ENCODE peak calls at places on chromosomes 6 and 20, in eight cellular contexts. S is chondrocyte; H is amniotic stem cell; V is HFF-Myc; U is effector memory CD8-positive, alpha-beta T cell; G is transverse colon; J is nucleus accumbens; T is stimulated activated naive B cell treated with anti-CD40 and anti-IgM and Interleukin-4, amounts not matched to agents 10 μg/mL and 1 μg/mL and 100 μg/mL, for 72 hours. Q is an unnamed sample.

GRCh38 chr20:44692932-44693476 is 22.2 kb upstream of the CCN5 start:
- DNase-seq in G (peak), J (no peak), V (no peak), S (no peak), T (no peak), U (no peak), H (peak), Q (peak)

GRCh38 chr6:54017877-54018276 is 93.4 kb upstream of the MLIP start:
- DNase-seq in G (no peak), H (no peak), U (no peak), S (no peak), T (no peak), V (no peak), J (no peak), Q (no peak)

GRCh38 chr6:5865492-5866031 is 141.2 kb downstream of the NRN1 start:
- DNase-seq in T (no peak), U (no peak), G (no peak), V (no peak), H (no peak), J (no peak), S (no peak), Q (no peak)

GRCh38 chr6:47064274-47064673 is 22.1 kb upstream of the ADGRF1 start:
- DNase-seq in U (no peak), S (no peak), V (no peak), J (no peak), T (no peak), G (no peak), H (no peak), Q (no peak)

GRCh38 chr6:153449279-153449678 is 318.2 kb upstream of the RGS17 start:
- DNase-seq in G (no peak), S (no peak), T (no peak), U (no peak), J (no peak), V (no peak), H (no peak), Q (no peak)

GRCh38 chr6:116405147-116405546 is 34.4 kb downstream of the DSE start:
- DNase-seq in T (peak), V (peak), G (peak), U (no peak), H (no peak), S (no peak), J (no peak), Q (no peak)

GRCh38 chr6:126716826-126717514 is 377.1 kb downstream of the CENPW start:
- DNase-seq in U (no peak), S (no peak), G (no peak), H (no peak), V (no peak), J (no peak), T (no peak), Q (no peak)

GRCh38 chr20:44610313-44610965 is 28.1 kb downstream of the PKIG start:
- DNase-seq in S (no peak), V (no peak), G (no peak), H (no peak), U (no peak), T (no peak), J (no peak), Q (no peak)

GRCh38 chr6:170485159-170485558 is 67.9 kb downstream of the PSMB1 start:
- DNase-seq in S (no peak), J (no peak), H (no peak), U (no peak), V (no peak), T (no peak), G (no peak), Q (no peak)

GRCh38 chr20:63544958-63545516 is 2.5 kb downstream of the SRMS start:
- DNase-seq in H (no peak), J (no peak), V (no peak), G (peak), S (no peak), T (no peak), U (no peak), Q (no peak)

GRCh38 chr20:33005132-33005566 is 916 bp upstream of the SUN5 start:
- DNase-seq in V (peak), J (no peak), G (no peak), U (peak), T (no peak), S (no peak), H (no peak), Q (no peak)

GRCh38 chr6:158344534-158344933 is 32.3 kb downstream of the TULP4 start:
- DNase-seq in V (no peak), G (no peak), U (no peak), S (no peak), T (no peak), H (no peak), J (no peak), Q (no peak)

GRCh38 chr6:110491644-110492317 is 15.4 kb upstream of the SLC22A16 start:
- DNase-seq in U (no peak), J (no peak), H (no peak), G (no peak), V (peak), S (no peak), T (no peak), Q (no peak)

GRCh38 chr6:88910922-88911778 is 52.3 kb downstream of the RNGTT start:
- DNase-seq in V (no peak), J (no peak), G (no peak), H (no peak), S (no peak), U (no peak), T (no peak), Q (no peak)

GRCh38 chr20:44154521-44155001 is 32.4 kb downstream of the JPH2 start:
- DNase-seq in S (no peak), J (no peak), G (no peak), V (no peak), H (no peak), T (no peak), U (no peak), Q (no peak)

GRCh38 chr6:5730586-5731263 is 276.0 kb downstream of the NRN1 start:
- DNase-seq in S (no peak), G (no peak), V (no peak), T (no peak), U (no peak), H (no peak), J (no peak), Q (no peak)

GRCh38 chr20:19628570-19629134 is 129.4 kb upstream of the RIN2 start:
- DNase-seq in G (peak), J (no peak), V (peak), S (no peak), U (peak), H (no peak), T (peak), Q (peak)

GRCh38 chr20:57289401-57290177 is 23.1 kb upstream of the BMP7 start:
- DNase-seq in J (peak), T (no peak), V (no peak), G (no peak), U (no peak), S (no peak), H (no peak), Q (no peak)

GRCh38 chr20:17615645-17616479 is 46.0 kb downstream of the DSTN start:
- DNase-seq in V (no peak), S (no peak), U (no peak), G (peak), H (no peak), J (no peak), T (no peak), Q (no peak)

GRCh38 chr20:53623454-53624206 is 30.0 kb upstream of the ZNF217 start:
- DNase-seq in G (peak), T (no peak), U (peak), H (peak), J (peak), V (no peak), S (peak), Q (peak)

GRCh38 chr6:2182251-2182650 is 63.2 kb downstream of the GMDS start:
- DNase-seq in V (no peak), S (no peak), G (no peak), U (no peak), T (no peak), H (no peak), J (no peak), Q (no peak)

GRCh38 chr6:26445934-26446667 is 5.8 kb downstream of the BTN3A3 start:
- DNase-seq in H (no peak), T (no peak), G (no peak), U (peak), S (no peak), V (no peak), J (no peak), Q (no peak)

GRCh38 chr20:41232971-41233926 is 84.3 kb downstream of the ZHX3 start:
- DNase-seq in H (no peak), S (no peak), J (no peak), T (no peak), G (no peak), U (no peak), V (peak), Q (peak)

GRCh38 chr20:58900292-58900931 is 47.9 kb downstream of the GNAS start:
- DNase-seq in H (no peak), T (no peak), S (no peak), U (no peak), G (no peak), V (no peak), J (no peak), Q (no peak)

GRCh38 chr6:14023855-14024254 is 93.7 kb upstream of the CD83 start:
- DNase-seq in T (no peak), S (no peak), J (no peak), G (no peak), H (no peak), V (no peak), U (no peak), Q (no peak)

GRCh38 chr6:38339914-38340313 is 299.8 kb downstream of the BTBD9 start:
- DNase-seq in T (no peak), S (no peak), V (no peak), H (no peak), G (no peak), J (no peak), U (no peak), Q (no peak)

GRCh38 chr6:35511980-35512379 is 716 bp downstream of the TULP1 start:
- DNase-seq in G (no peak), H (no peak), J (no peak), T (no peak), U (no peak), V (no peak), S (peak), Q (no peak)

GRCh38 chr6:35152067-35152707 is 11.0 kb upstream of the TCP11 start:
- DNase-seq in U (no peak), S (no peak), J (no peak), V (no peak), T (no peak), G (no peak), H (no peak), Q (no peak)

GRCh38 chr6:31652925-31653724 is 664 bp upstream of the BAG6 start:
- DNase-seq in G (peak), V (no peak), H (peak), J (peak), U (no peak), T (no peak), S (no peak), Q (no peak)

GRCh38 chr6:133705071-133705470 is 183.8 kb upstream of the TCF21 start:
- DNase-seq in V (no peak), J (no peak), H (peak), T (no peak), S (no peak), U (no peak), G (no peak), Q (no peak)

GRCh38 chr6:12490904-12491571 is 200.9 kb downstream of the EDN1 start:
- DNase-seq in V (peak), H (peak), T (no peak), J (no peak), S (no peak), U (no peak), G (no peak), Q (peak)

GRCh38 chr20:62843656-62844055 is 18.0 kb downstream of the TCFL5 start:
- DNase-seq in T (no peak), H (no peak), G (no peak), J (no peak), S (no peak), V (no peak), U (no peak), Q (no peak)

GRCh38 chr20:46625875-46626373 is 25.3 kb downstream of the SLC13A3 start:
- DNase-seq in V (no peak), H (no peak), S (no peak), G (no peak), U (no peak), T (no peak), J (no peak), Q (no peak)

GRCh38 chr20:24708411-24709295 is 239.2 kb downstream of the SYNDIG1 start:
- DNase-seq in V (no peak), H (no peak), S (no peak), J (no peak), T (no peak), G (no peak), U (no peak), Q (no peak)

Q was measured in pulmonary artery endothelial cell.